ENCODE peak calls at places on chromosomes 3 and 15, in eight cellular contexts. S, H, P, W, B, F, Q and N are unnamed samples.

GRCh38 chr15:34481370-34481769 is 43.8 kb upstream of the GOLGA8A start:
- DNase-seq in S (no peak), W (no peak), F (no peak), P (no peak), H (no peak), B (no peak), Q (no peak), N (no peak)

GRCh38 chr3:64329037-64329436 is 103.8 kb upstream of the PRICKLE2 start:
- DNase-seq in H (peak; percentile 57), B (no peak), F (no peak), W (no peak), P (peak; percentile 4), S (no peak), Q (no peak), N (no peak)

GRCh38 chr15:65067645-65068416 is at the start of gene RASL12:
- DNase-seq in H (peak; percentile 79), Q (no peak), W (peak; percentile 78), F (no peak), B (peak; percentile 48), S (peak; percentile 81), P (no peak), N (no peak)

GRCh38 chr3:165518346-165518745 is 318.9 kb downstream of the BCHE start:
- DNase-seq in P (no peak), Q (no peak), B (no peak), S (no peak), H (no peak), F (no peak), W (no peak), N (no peak)

GRCh38 chr3:171255236-171255806 is 204.9 kb downstream of the TNIK start:
- DNase-seq in Q (no peak), W (no peak), B (no peak), F (no peak), P (peak; percentile 81), S (no peak), H (no peak), N (peak; percentile 76)

GRCh38 chr15:40594429-40594836 is 384 bp downstream of the KNL1 start:
- DNase-seq in F (peak; percentile 26), P (peak; percentile 77), W (peak; percentile 87), S (peak; percentile 80), Q (peak; percentile 54), H (peak; percentile 81), B (peak; percentile 71), N (peak; percentile 51)

GRCh38 chr15:51097553-51098330 is 3.0 kb upstream of the TNFAIP8L3 start:
- DNase-seq in W (no peak), H (no peak), P (no peak), F (no peak), B (peak; percentile 29), Q (peak; percentile 27), S (no peak), N (no peak)

GRCh38 chr3:143294183-143294582 is 174.6 kb downstream of the CHST2 start:
- DNase-seq in P (no peak), W (no peak), F (no peak), B (no peak), S (no peak), H (no peak), Q (no peak), N (peak; percentile 88)

GRCh38 chr3:131361464-131362421 is 19.8 kb upstream of the NUDT16 start:
- DNase-seq in H (peak; percentile 98), W (peak; percentile 80), F (peak; percentile 98), S (no peak), P (no peak), Q (peak; percentile 88), B (peak; percentile 93), N (peak; percentile 93)

GRCh38 chr3:79767953-79768282 is at the start of gene ROBO1:
- DNase-seq in H (peak; percentile 51), F (no peak), P (no peak), Q (no peak), B (peak; percentile 11), S (peak; percentile 59), W (peak; percentile 53), N (no peak)

GRCh38 chr15:55873024-55873745 is 120.2 kb downstream of the NEDD4 start:
- DNase-seq in W (peak; percentile 22), S (peak; percentile 10), F (no peak), B (no peak), H (no peak), P (no peak), Q (no peak), N (no peak)

GRCh38 chr3:120506828-120507774 is 56.3 kb upstream of the FSTL1 start:
- DNase-seq in W (peak; percentile 50), Q (peak; percentile 84), S (peak; percentile 34), F (peak; percentile 13), P (peak; percentile 17), B (peak; percentile 52), H (peak; percentile 79), N (no peak)

GRCh38 chr3:31008986-31009385 is 114.5 kb upstream of the GADL1 start:
- DNase-seq in W (no peak), Q (peak; percentile 82), P (no peak), H (peak; percentile 6), S (no peak), B (no peak), F (no peak), N (no peak)

GRCh38 chr3:168517514-168518071 is 421.9 kb upstream of the GOLIM4 start:
- DNase-seq in Q (peak; percentile 7), S (no peak), F (no peak), W (no peak), B (peak; percentile 46), H (no peak), P (no peak), N (no peak)

GRCh38 chr3:60812544-60812943 is 438.7 kb downstream of the FHIT start:
- DNase-seq in W (no peak), B (no peak), P (no peak), S (no peak), Q (no peak), H (no peak), F (no peak), N (no peak)

GRCh38 chr3:197380786-197381185 is 82.4 kb upstream of the DLG1 start:
- DNase-seq in H (no peak), S (peak; percentile 2), P (no peak), W (no peak), Q (no peak), F (no peak), B (no peak), N (no peak)

GRCh38 chr3:38630591-38630990 is 18.9 kb downstream of the SCN5A start:
- DNase-seq in F (no peak), W (no peak), H (no peak), B (no peak), S (no peak), P (no peak), Q (no peak), N (no peak)

GRCh38 chr15:59105839-59106238 is 893 bp downstream of the CCNB2 start:
- DNase-seq in W (no peak), P (peak; percentile 39), H (peak; percentile 22), F (no peak), Q (peak; percentile 37), S (peak; percentile 25), B (no peak), N (peak; percentile 11)

GRCh38 chr3:30750967-30751366 is 143.5 kb downstream of the GADL1 start:
- DNase-seq in S (no peak), B (no peak), W (peak; percentile 77), F (no peak), H (peak; percentile 67), Q (no peak), P (peak; percentile 3), N (no peak)

GRCh38 chr3:96069065-96069464 is 745.3 kb upstream of the EPHA6 start:
- DNase-seq in W (no peak), B (no peak), Q (no peak), F (no peak), S (no peak), H (no peak), P (no peak), N (no peak)

GRCh38 chr15:78977591-78978347 is 32.9 kb upstream of the CTSH start:
- DNase-seq in B (no peak), P (no peak), H (no peak), S (no peak), Q (no peak), F (no peak), W (no peak), N (no peak)

GRCh38 chr15:89457086-89457485 is 39.3 kb downstream of the RHCG start:
- DNase-seq in S (peak; percentile 58), W (peak; percentile 52), P (peak; percentile 84), B (no peak), F (peak; percentile 64), Q (peak; percentile 54), H (peak; percentile 74), N (peak; percentile 48)
- TF ChIP-seq EZH2phosphoT487 in S (no peak), W (no peak), P (no peak), B (no peak), F (no peak), Q (no peak), H (no peak), N (no peak)

DNA sequence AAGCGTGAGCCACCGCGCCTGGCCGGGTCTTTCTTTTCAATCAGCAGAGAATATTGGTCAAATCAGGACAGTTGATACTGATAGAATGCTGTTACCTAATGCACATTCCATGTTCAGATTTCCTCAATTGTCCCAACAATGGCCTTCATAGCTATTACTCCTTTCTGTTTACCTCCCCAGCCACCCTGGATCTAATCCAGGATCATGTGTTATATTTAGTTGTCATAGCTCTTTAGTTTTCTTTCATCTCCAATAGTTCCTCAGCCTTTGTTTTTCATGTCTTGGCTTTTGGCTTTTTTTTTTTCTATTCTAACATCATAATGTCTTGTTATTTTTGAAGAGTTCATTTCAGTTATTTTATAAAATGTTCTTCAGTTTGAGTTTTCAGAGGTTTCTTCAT is 14.6 kb downstream of the USP3 start:
- DNase-seq in H (no peak), B (no peak), P (no peak), S (no peak), W (no peak), Q (no peak), F (no peak), N (no peak)
- TF ChIP-seq CTCF in H (no peak), B (no peak), P (no peak), S (no peak), W (no peak), Q (no peak), F (no peak), N (no peak)

DNA sequence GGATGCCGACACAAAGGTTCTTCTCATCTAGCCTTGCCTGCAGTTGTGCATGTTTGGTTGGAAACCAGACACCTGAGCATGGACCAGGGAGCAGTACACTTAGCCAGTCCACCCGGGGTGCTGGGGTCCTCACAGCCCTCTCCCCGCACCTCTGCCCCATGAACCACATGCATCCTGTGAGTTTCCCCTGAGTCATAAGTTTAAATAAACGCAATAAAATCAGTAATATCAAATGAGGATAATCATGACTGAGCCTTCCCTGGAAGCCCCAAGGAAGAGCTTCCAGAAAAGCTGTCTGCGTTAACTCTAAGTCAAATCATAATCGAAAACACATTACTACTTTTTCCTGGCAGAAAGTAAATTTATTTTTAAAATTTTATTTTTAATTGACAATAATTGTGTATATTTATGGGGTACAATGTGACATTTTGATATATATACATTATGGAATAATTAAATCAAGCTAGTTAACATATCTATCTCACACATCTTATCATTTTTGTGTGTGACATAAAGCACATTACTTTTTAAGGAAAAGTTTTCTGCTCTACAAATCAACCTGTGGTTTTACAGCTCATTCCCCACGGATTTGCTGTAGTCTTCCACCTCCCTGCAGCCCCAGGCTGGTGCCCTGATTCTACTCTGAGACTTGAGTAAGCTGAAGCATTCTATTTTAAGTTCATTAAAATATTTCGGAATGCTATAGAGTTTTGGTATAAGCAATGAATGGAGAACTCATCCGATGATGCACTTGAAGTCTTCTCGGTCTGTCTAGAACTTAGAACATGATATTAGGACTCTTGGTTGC is 166.0 kb upstream of the EIF1B start:
- DNase-seq in F (no peak), P (no peak), H (no peak), Q (peak; percentile 48), W (no peak), S (no peak), B (no peak), N (no peak)
- H3K4me2 ChIP-seq in F (no peak overlapping the region), P (no peak overlapping the region), H (no peak overlapping the region), Q (no peak overlapping the region), W (no peak overlapping the region), S (no peak overlapping the region), B (no peak overlapping the region), N (no peak overlapping the region)

GRCh38 chr15:73283341-73283962 is 85.3 kb downstream of the HCN4 start:
- DNase-seq in S (no peak), W (no peak), H (no peak), P (no peak), F (no peak), Q (no peak), B (no peak), N (no peak)
- TF ChIP-seq EZH2phosphoT487 in S (no peak), W (no peak), H (no peak), P (no peak), F (no peak), Q (no peak), B (no peak), N (no peak)